ENCODE peak calls at places on chromosome 5, in five cellular contexts. P is body of pancreas, F is lung, K is HFF-Myc, I is brain microvascular endothelial cell. Z is an unnamed sample.

GRCh38 chr5:96734871-96735325 is 72.7 kb downstream of the CAST start:
- DNase-seq in P (no peak), K (no peak), F (no peak), I (peak), Z (no peak)

GRCh38 chr5:159975462-159976019 is 33.4 kb upstream of the TTC1 start:
- DNase-seq in F (no peak), K (peak), I (peak), P (no peak), Z (peak)

GRCh38 chr5:40630166-40630565 is 49.5 kb upstream of the PTGER4 start:
- DNase-seq in I (no peak), K (no peak), P (no peak), F (no peak), Z (no peak)

GRCh38 chr5:29992248-29992647 is 1201.2 kb upstream of the CDH6 start:
- DNase-seq in K (no peak), I (no peak), F (no peak), P (no peak), Z (no peak)

GRCh38 chr5:179123491-179124328 is 63.5 kb downstream of the ZNF354C start:
- DNase-seq in F (no peak), I (no peak), P (no peak), K (no peak), Z (no peak)

GRCh38 chr5:20555034-20555433 is 567.0 kb upstream of the CDH18 start:
- DNase-seq in F (no peak), I (no peak), P (no peak), K (no peak), Z (no peak)

GRCh38 chr5:86679529-86679928 is 61.8 kb downstream of the COX7C start:
- DNase-seq in K (peak), I (peak), P (peak), F (peak), Z (peak)

GRCh38 chr5:14464661-14465060 is 116.9 kb upstream of the OTULINL start:
- DNase-seq in I (no peak), K (no peak), P (no peak), F (no peak), Z (no peak)

GRCh38 chr5:94776167-94776566 is 157.7 kb downstream of the SLF1 start:
- DNase-seq in K (peak), P (no peak), F (no peak), I (no peak), Z (no peak)

GRCh38 chr5:93925321-93925720 is 183.9 kb upstream of the POU5F2 start:
- DNase-seq in K (no peak), P (no peak), I (no peak), F (no peak), Z (no peak)

GRCh38 chr5:180455872-180456271 is 38.3 kb upstream of the CNOT6 start:
- DNase-seq in K (no peak), I (no peak), P (no peak), F (no peak), Z (no peak)

GRCh38 chr5:151218177-151218576 is 5.7 kb downstream of the CCDC69 start:
- DNase-seq in I (no peak), P (no peak), F (no peak), K (no peak), Z (no peak)
- H3K4me3 ChIP-seq in I (no peak), P (no peak), F (no peak), K (no peak), Z (no peak)

GRCh38 chr5:162248107-162248713 is 180.6 kb downstream of the GABRG2 start:
- DNase-seq in F (no peak), I (no peak), K (no peak), P (no peak), Z (no peak)
- TF ChIP-seq CTCF in F (no peak), I (peak), K (peak), P (no peak), Z (peak)

DNA sequence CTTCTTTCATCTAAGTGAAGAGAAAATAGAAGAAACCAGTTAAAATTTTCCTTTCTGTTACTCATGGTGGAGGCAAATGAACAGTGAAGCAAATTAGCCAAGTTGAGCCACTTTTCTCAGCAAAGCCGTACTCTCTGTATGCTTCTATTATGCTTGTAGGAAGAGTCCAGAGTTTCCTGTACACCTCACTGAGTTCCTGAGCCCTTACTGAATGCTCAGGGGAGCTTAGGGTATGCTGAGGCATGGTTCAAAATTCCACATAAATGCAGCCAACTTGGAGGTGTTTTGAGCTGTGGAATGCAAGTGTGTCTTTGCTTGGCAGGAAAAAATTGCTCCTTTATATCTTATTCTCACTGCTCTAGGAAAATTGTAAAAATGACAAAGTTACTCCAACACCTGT is 91.8 kb downstream of the FEM1C start:
- DNase-seq in K (no peak), P (no peak), F (no peak), I (no peak), Z (no peak)
- H3K4me3 ChIP-seq in K (no peak), P (no peak), F (no peak), I (no peak), Z (no peak)

GRCh38 chr5:68229416-68229815 is 13.9 kb downstream of the PIK3R1 start:
- DNase-seq in P (no peak), F (no peak), K (no peak), I (no peak), Z (no peak)
- TF ChIP-seq CTCF in P (no peak), F (no peak), K (no peak), I (no peak), Z (no peak)

GRCh38 chr5:168288349-168289245 is 2.8 kb upstream of the WWC1 start:
- DNase-seq in I (no peak), K (no peak), F (peak), P (peak), Z (no peak)
- H3K4me3 ChIP-seq in I (no peak), K (no peak), F (no peak), P (no peak), Z (no peak)